ENCODE peak calls at places on chromosome 7, in nine cellular contexts. C is colonic mucosa; W is HCT116; S is IMR-90; X is CD8-positive, alpha-beta T cell; J is HFF-Myc; H is OCI-LY7; G is fibroblast of pulmonary artery; Z is ascending aorta. O is an unnamed sample.

GRCh38 chr7:95950698-95951097 is 178.3 kb downstream of the DYNC1I1 start:
- DNase-seq in H (no peak), J (no peak), G (no peak), W (no peak), S (no peak), Z (no peak), C (no peak), X (no peak), O (peak; percentile 52)

GRCh38 chr7:142562688-142563087 is 186.6 kb upstream of the PRSS1 start:
- DNase-seq in S (no peak), C (no peak), H (no peak), J (no peak), Z (no peak), W (no peak), G (no peak), X (no peak), O (no peak)

GRCh38 chr7:229184-229964 is 37.0 kb downstream of the FAM20C start:
- DNase-seq in G (peak; percentile 95), J (peak; percentile 62), X (no peak), S (peak; percentile 97), C (peak; percentile 41), Z (peak; percentile 96), W (no peak), H (no peak), O (peak; percentile 99)

GRCh38 chr7:131100357-131101054 is 227.2 kb upstream of the MKLN1 start:
- DNase-seq in G (no peak), C (no peak), Z (no peak), H (no peak), S (no peak), J (no peak), W (no peak), X (peak; percentile 22), O (no peak)

GRCh38 chr7:151251926-151252835 is 3.7 kb upstream of the SMARCD3 start:
- DNase-seq in H (no peak), C (peak; percentile 43), S (peak; percentile 69), W (no peak), G (peak; percentile 75), J (no peak), Z (peak; percentile 83), X (no peak), O (peak; percentile 78)

GRCh38 chr7:1086588-1087461 is 1.1 kb upstream of the GPER1 start:
- DNase-seq in S (peak; percentile 42), H (peak; percentile 94), Z (peak; percentile 80), G (peak; percentile 64), X (peak; percentile 63), C (peak; percentile 85), W (peak; percentile 34), J (no peak), O (peak; percentile 58)

GRCh38 chr7:56175086-56175760 is 59.0 kb upstream of the NUPR2 start:
- DNase-seq in C (peak; percentile 20), J (no peak), G (no peak), H (no peak), S (no peak), W (no peak), X (no peak), Z (peak; percentile 82), O (no peak)

GRCh38 chr7:135197906-135198655 is 13.2 kb downstream of the WDR91 start:
- DNase-seq in G (no peak), C (no peak), W (no peak), J (peak; percentile 42), S (peak; percentile 49), H (no peak), Z (peak; percentile 40), X (no peak), O (peak; percentile 23)

GRCh38 chr7:39709029-39709428 is 85.7 kb downstream of the RALA start:
- DNase-seq in W (no peak), S (no peak), G (no peak), Z (no peak), H (no peak), J (no peak), X (no peak), C (no peak), O (no peak)

GRCh38 chr7:112550468-112551060 is 69.8 kb downstream of the LSMEM1 start:
- DNase-seq in C (peak; percentile 55), W (peak; percentile 56), S (peak; percentile 71), J (peak; percentile 45), H (peak; percentile 71), X (peak; percentile 6), G (peak; percentile 84), Z (no peak), O (peak; percentile 70)

GRCh38 chr7:83105063-83105462 is 57.6 kb downstream of the PCLO start:
- DNase-seq in W (no peak), G (no peak), J (no peak), C (no peak), S (no peak), Z (no peak), X (no peak), H (no peak), O (no peak)

GRCh38 chr7:130133029-130133774 is 62.9 kb downstream of the KLHDC10 start:
- DNase-seq in H (no peak), J (no peak), C (no peak), X (no peak), G (no peak), S (no peak), Z (no peak), W (no peak), O (no peak)

GRCh38 chr7:129295015-129295423 is 70.2 kb downstream of the AHCYL2 start:
- DNase-seq in C (no peak), S (peak; percentile 58), H (no peak), W (no peak), Z (no peak), J (no peak), X (no peak), G (peak; percentile 59), O (peak; percentile 87)

GRCh38 chr7:92205987-92206386 is 27.0 kb upstream of the LRRD1 start:
- DNase-seq in S (no peak), C (no peak), H (no peak), Z (no peak), W (no peak), J (no peak), G (no peak), X (no peak), O (no peak)

GRCh38 chr7:29044529-29044928 is 86.4 kb upstream of the TRIL start:
- DNase-seq in X (no peak), S (no peak), W (no peak), H (no peak), Z (no peak), J (no peak), G (no peak), C (no peak), O (peak; percentile 20)

GRCh38 chr7:27606270-27607209 is 56.1 kb downstream of the HIBADH start:
- DNase-seq in Z (no peak), W (no peak), S (peak; percentile 81), X (no peak), C (no peak), J (peak; percentile 67), H (no peak), G (peak; percentile 51), O (peak; percentile 42)

GRCh38 chr7:101519324-101520017 is 109.6 kb downstream of the MYL10 start:
- DNase-seq in G (peak; percentile 17), C (no peak), X (no peak), Z (no peak), S (peak; percentile 99), W (no peak), H (no peak), J (peak; percentile 93), O (peak; percentile 59)

GRCh38 chr7:33880787-33881186 is 24.6 kb upstream of the BMPER start:
- DNase-seq in H (no peak), S (peak; percentile 68), W (no peak), G (peak; percentile 42), C (no peak), X (no peak), Z (no peak), J (no peak), O (peak; percentile 59)

GRCh38 chr7:96045181-96045580 is 272.8 kb downstream of the DYNC1I1 start:
- DNase-seq in J (no peak), Z (no peak), H (no peak), X (no peak), S (no peak), C (no peak), W (no peak), G (no peak), O (no peak)

DNA sequence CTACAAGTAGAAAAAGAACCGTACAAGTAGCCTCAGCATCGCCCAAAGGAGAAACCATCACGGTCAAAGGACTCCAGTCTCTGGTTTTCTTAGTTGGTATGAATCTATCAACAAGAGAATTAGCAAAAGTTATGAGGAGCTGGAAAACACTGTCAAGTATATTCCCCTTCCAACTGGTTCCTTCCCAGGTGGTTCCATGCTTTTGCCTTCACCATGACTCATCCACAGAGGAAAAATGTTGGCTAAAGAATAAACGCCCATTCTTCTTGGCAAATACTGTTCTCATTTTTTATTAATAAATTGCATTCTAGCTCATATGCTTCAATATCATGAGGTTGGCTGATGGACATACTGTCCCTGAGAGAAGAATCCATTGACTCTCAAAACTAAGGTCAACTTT is 6.4 kb downstream of the ELMO1 start:
- DNase-seq in Z (no peak), X (no peak), G (no peak), H (no peak), J (no peak), W (no peak), C (no peak), S (no peak), O (no peak)
- H3K4me3 ChIP-seq in Z (no peak overlapping the region), X (no peak overlapping the region), G (no peak overlapping the region), H (no peak overlapping the region), J (no peak overlapping the region), W (no peak overlapping the region), C (no peak overlapping the region), S (no peak overlapping the region), O (no peak overlapping the region)

GRCh38 chr7:36965625-36966024 is 241.3 kb upstream of the AOAH start:
- DNase-seq in S (no peak), W (no peak), X (no peak), Z (no peak), G (no peak), H (no peak), J (no peak), C (no peak), O (no peak)
- TF ChIP-seq CTCF in S (no peak), W (no peak), X (no peak), Z (no peak), G (no peak), H (no peak), J (no peak), C (no peak), O (no peak)

GRCh38 chr7:149423441-149423970 is 37.4 kb downstream of the ZNF777 start:
- DNase-seq in Z (no peak), J (no peak), C (no peak), H (no peak), W (no peak), G (no peak), X (no peak), S (no peak), O (no peak)
- H3K4me3 ChIP-seq in Z (peak overlapping the region; percentile 50), J (no peak overlapping the region), C (no peak overlapping the region), H (no peak overlapping the region), W (no peak overlapping the region), G (no peak overlapping the region), X (no peak overlapping the region), S (no peak overlapping the region), O (no peak overlapping the region)

DNA sequence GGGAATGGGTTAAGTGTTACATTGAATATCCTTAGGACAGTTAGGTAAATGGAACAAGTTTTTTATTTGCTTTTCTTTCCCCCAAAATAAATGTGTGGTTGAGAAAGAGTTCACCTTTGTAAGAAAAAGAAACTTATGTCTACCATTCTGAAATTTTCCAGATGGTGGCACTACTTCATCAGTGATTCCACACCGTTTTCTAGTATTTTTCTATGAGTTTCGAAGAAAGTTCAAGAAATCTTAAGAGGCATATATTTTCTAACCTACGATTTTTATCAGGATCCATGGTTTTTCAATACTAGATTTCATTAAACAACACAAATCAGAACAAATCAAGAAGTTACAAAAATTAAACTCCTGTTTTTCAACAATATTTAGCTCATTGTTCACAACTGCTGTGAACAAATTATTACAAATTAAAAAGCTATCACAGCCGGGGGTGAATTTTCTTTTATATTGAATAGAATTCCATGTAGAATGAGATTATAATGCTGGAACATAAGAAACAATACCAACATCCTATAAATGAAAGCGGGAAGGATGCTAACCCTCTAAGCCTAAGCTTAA is 163.1 kb upstream of the NPVF start:
- DNase-seq in C (no peak), Z (no peak), G (peak; percentile 48), X (no peak), W (peak; percentile 2), H (peak; percentile 7), J (no peak), S (peak; percentile 22), O (peak; percentile 27)
- TF ChIP-seq CTCF in C (peak; percentile 32), Z (peak; percentile 60), G (peak; percentile 21), X (no peak), W (peak; percentile 82), H (peak; percentile 77), J (no peak), S (peak; percentile 45), O (peak; percentile 50)